ENCODE peak calls at places on chromosomes 6 and 20, in four cellular contexts. Q is K562, G is WTC11, P is GM12878. C is an unnamed sample.
A peak's percentile ranks its signal among the peaks of the same experiment; 100 is the strongest.

GRCh38 chr6:31121131-31121790 is 1.0 kb upstream of the CDSN start:
- DNase-seq in P (no peak), Q (no peak), G (no peak), C (no peak)

GRCh38 chr6:42304313-42304712 is 86.7 kb upstream of the MRPS10 start:
- DNase-seq in G (no peak), P (no peak), Q (no peak), C (no peak)

GRCh38 chr20:40571625-40572024 is 117.4 kb downstream of the MAFB start:
- DNase-seq in P (no peak), G (no peak), Q (no peak), C (no peak)

GRCh38 chr20:3896302-3896701 is 7.1 kb downstream of the PANK2 start:
- DNase-seq in G (no peak), Q (no peak), P (no peak), C (no peak)

GRCh38 chr6:104689551-104690205 is 170.0 kb downstream of the HACE1 start:
- DNase-seq in Q (no peak), P (no peak), G (no peak), C (no peak)

GRCh38 chr20:56626367-56627121 is 2.6 kb upstream of the TFAP2C start:
- DNase-seq in Q (peak; percentile 67), P (no peak), G (peak; percentile 79), C (no peak)

GRCh38 chr6:169945117-169945516 is 193.7 kb downstream of the ERMARD start:
- DNase-seq in Q (no peak), P (no peak), G (no peak), C (no peak)

GRCh38 chr6:149924206-149924932 is 1.4 kb upstream of the RAET1G start:
- DNase-seq in G (no peak), Q (no peak), P (no peak), C (no peak)

GRCh38 chr6:81309841-81310240 is 442.6 kb downstream of the TENT5A start:
- DNase-seq in G (no peak), P (no peak), Q (no peak), C (no peak)

GRCh38 chr6:109793793-109794192 is 102.7 kb downstream of the FIG4 start:
- DNase-seq in Q (peak; percentile 22), P (no peak), G (no peak), C (no peak)

GRCh38 chr6:132391391-132392291 is 9.6 kb downstream of the MOXD1 start:
- DNase-seq in G (no peak), Q (no peak), P (no peak), C (no peak)

GRCh38 chr6:19317587-19317986 is 519.6 kb upstream of the ID4 start:
- DNase-seq in Q (no peak), G (no peak), P (no peak), C (no peak)
- TF ChIP-seq ETV6 in Q (no peak), G (no peak), P (no peak), C (no peak)

GRCh38 chr20:19688031-19688806 is 69.8 kb upstream of the RIN2 start:
- DNase-seq in Q (peak; percentile 5), G (peak; percentile 69), P (no peak), C (peak; percentile 63)
- TF ChIP-seq ETV6 in Q (no peak), G (no peak), P (no peak), C (no peak)

GRCh38 chr6:153085239-153085638 is 45.8 kb downstream of the RGS17 start:
- DNase-seq in Q (no peak), P (no peak), G (no peak), C (no peak)
- TF ChIP-seq ETV6 in Q (no peak), P (no peak), G (no peak), C (no peak)

GRCh38 chr6:153135681-153136080 is 4.6 kb upstream of the RGS17 start:
- DNase-seq in G (no peak), P (no peak), Q (no peak), C (no peak)

GRCh38 chr6:153130515-153131036 is 506 bp downstream of the RGS17 start:
- DNase-seq in P (no peak), G (peak; percentile 36), Q (no peak), C (no peak)

GRCh38 chr6:153129873-153130514 is 1.1 kb downstream of the RGS17 start:
- DNase-seq in Q (no peak), P (no peak), G (peak; percentile 29), C (no peak)

GRCh38 chr6:153126218-153126617 is 4.9 kb downstream of the RGS17 start:
- DNase-seq in G (no peak), Q (no peak), P (no peak), C (no peak)

GRCh38 chr6:153131037-153131981 is at the start of gene RGS17:
- DNase-seq in P (no peak), G (peak; percentile 77), Q (no peak), C (no peak)
- TF ChIP-seq ETV6 in P (no peak), G (no peak), Q (no peak), C (no peak)